ENCODE peak calls at places on chromosomes 2 and 18, in nine cellular contexts. U is stimulated activated CD4-positive, alpha-beta T cell treated with anti-CD3 and anti-CD28 coated beads, Interleukin-2, amount 100 ng/mL, for 48 hours; K is mammary epithelial cell; Y is HTR-8/SVneo; M is KG1; Q is DMS53; V is GM23248; A is endothelial cell; L is T-cell. Z is an unnamed sample.

GRCh38 chr2:1544478-1545069 is 131.3 kb downstream of the TPO start:
- DNase-seq in U (no peak), K (peak), Y (no peak), M (no peak), Q (no peak), V (peak), A (no peak), L (no peak), Z (peak)

GRCh38 chr2:3959372-3959771 is 256.0 kb downstream of the DCDC2C start:
- DNase-seq in U (no peak), K (peak), Y (peak), M (no peak), Q (peak), V (peak), A (peak), L (no peak), Z (peak)

GRCh38 chr2:45176399-45176798 is 167.1 kb upstream of the SIX2 start:
- DNase-seq in U (no peak), K (peak), Y (no peak), M (no peak), Q (no peak), V (peak), A (no peak), L (no peak), Z (peak)

GRCh38 chr2:30310955-30311354 is 79.6 kb downstream of the LBH start:
- DNase-seq in U (no peak), K (no peak), Y (no peak), M (no peak), Q (no peak), V (no peak), A (no peak), L (no peak), Z (no peak)

GRCh38 chr2:240401308-240401707 is 34.2 kb upstream of the GPC1 start:
- DNase-seq in U (no peak), K (no peak), Y (no peak), M (no peak), Q (no peak), V (no peak), A (no peak), L (no peak), Z (no peak)

GRCh38 chr2:230715201-230715600 is 2.6 kb downstream of the CAB39 start:
- DNase-seq in U (no peak), K (no peak), Y (no peak), M (no peak), Q (no peak), V (peak), A (no peak), L (no peak), Z (no peak)

GRCh38 chr2:159894145-159894838 is 96.3 kb upstream of the CD302 start:
- DNase-seq in U (no peak), K (peak), Y (no peak), M (no peak), Q (no peak), V (no peak), A (no peak), L (no peak), Z (no peak)

GRCh38 chr18:67410671-67411070 is 105.8 kb downstream of the DSEL start:
- DNase-seq in U (no peak), K (no peak), Y (no peak), M (no peak), Q (no peak), V (peak), A (no peak), L (no peak), Z (no peak)

GRCh38 chr2:231667497-231667896 is 40.8 kb upstream of the PTMA start:
- DNase-seq in U (no peak), K (no peak), Y (no peak), M (no peak), Q (no peak), V (no peak), A (no peak), L (no peak), Z (no peak)

GRCh38 chr2:12918841-12919445 is 202.2 kb downstream of the TRIB2 start:
- DNase-seq in U (no peak), K (peak), Y (no peak), M (no peak), Q (no peak), V (peak), A (no peak), L (no peak), Z (peak)